ENCODE peak calls at places on chromosomes 3 and 15, in six cellular contexts. X is pons, W is anterior cingulate cortex, V is Peyer's patch, D is GM12865, P is MCF 10A. O is an unnamed sample.

GRCh38 chr15:80780416-80781221 is 1.4 kb downstream of the CEMIP start:
- DNase-seq in X (no peak), W (no peak), V (peak), D (no peak), P (peak), O (peak)

GRCh38 chr3:127697531-127698240 is 24.9 kb downstream of the ABTB1 start:
- DNase-seq in X (peak), W (peak), V (peak), D (peak), P (peak), O (peak)

GRCh38 chr15:68377766-68378165 is 54.2 kb downstream of the ITGA11 start:
- DNase-seq in X (no peak), W (no peak), V (no peak), D (no peak), P (no peak), O (no peak)

GRCh38 chr3:115194461-115194860 is 47.4 kb upstream of the ZBTB20 start:
- DNase-seq in X (no peak), W (no peak), V (no peak), D (no peak), P (no peak), O (no peak)

GRCh38 chr15:69624816-69625215 is 172.2 kb downstream of the RPLP1 start:
- DNase-seq in X (no peak), W (no peak), V (no peak), D (no peak), P (no peak), O (no peak)

GRCh38 chr15:48424076-48424475 is 92.8 kb downstream of the DUT start:
- DNase-seq in X (no peak), W (no peak), V (no peak), D (peak), P (peak), O (no peak)

GRCh38 chr3:185688808-185689207 is 102.7 kb downstream of the SENP2 start:
- DNase-seq in X (no peak), W (no peak), V (no peak), D (no peak), P (peak), O (no peak)

GRCh38 chr3:138848696-138849095 is 14.0 kb upstream of the PIK3CB start:
- DNase-seq in X (no peak), W (no peak), V (no peak), D (no peak), P (no peak), O (no peak)

GRCh38 chr3:34012102-34012461 is 213.7 kb downstream of the PDCD6IP start:
- DNase-seq in X (no peak), W (no peak), V (no peak), D (no peak), P (peak), O (no peak)

GRCh38 chr3:134624537-134625287 is 26.1 kb downstream of the KY start:
- DNase-seq in X (no peak), W (no peak), V (no peak), D (no peak), P (no peak), O (no peak)

GRCh38 chr3:11774296-11774877 is 72.3 kb downstream of the TAMM41 start:
- DNase-seq in X (peak), W (no peak), V (no peak), D (no peak), P (peak), O (peak)

GRCh38 chr15:85639752-85640381 is 154.9 kb downstream of the KLHL25 start:
- DNase-seq in X (no peak), W (no peak), V (no peak), D (no peak), P (peak), O (no peak)

GRCh38 chr3:180142041-180142440 is 105.3 kb upstream of the PEX5L start:
- DNase-seq in X (no peak), W (no peak), V (no peak), D (no peak), P (peak), O (no peak)

GRCh38 chr3:186413615-186414415 is 51.8 kb upstream of the DGKG start:
- DNase-seq in X (peak), W (peak), V (no peak), D (peak), P (peak), O (peak)

GRCh38 chr15:31974855-31975421 is 55.4 kb upstream of the CHRNA7 start:
- DNase-seq in X (peak), W (no peak), V (no peak), D (peak), P (peak), O (no peak)

GRCh38 chr15:64247906-64248541 is 85.2 kb upstream of the PPIB start:
- DNase-seq in X (peak), W (no peak), V (no peak), D (peak), P (peak), O (no peak)

GRCh38 chr3:130395916-130396315 is 50.4 kb downstream of the COL6A5 start:
- DNase-seq in X (no peak), W (no peak), V (no peak), D (no peak), P (peak), O (no peak)

GRCh38 chr3:37996785-37997301 is 6.3 kb downstream of the VILL start:
- DNase-seq in X (peak), W (peak), V (peak), D (peak), P (peak), O (peak)

GRCh38 chr15:80856809-80857377 is 77.7 kb downstream of the CEMIP start:
- DNase-seq in X (peak), W (peak), V (peak), D (no peak), P (peak), O (peak)

GRCh38 chr3:47193871-47194859 is 30.3 kb upstream of the SETD2 start:
- DNase-seq in X (no peak), W (no peak), V (no peak), D (no peak), P (peak), O (no peak)

GRCh38 chr15:70252056-70252935 is 154.6 kb upstream of the TLE3 start:
- DNase-seq in X (no peak), W (no peak), V (no peak), D (no peak), P (no peak), O (no peak)

GRCh38 chr3:13461169-13462124 is 18.7 kb upstream of the HDAC11 start:
- DNase-seq in X (no peak), W (no peak), V (peak), D (peak), P (peak), O (peak)

GRCh38 chr15:74541494-74542191 is 623 bp downstream of the ARID3B start:
- DNase-seq in X (peak), W (no peak), V (peak), D (peak), P (peak), O (peak)

GRCh38 chr3:141410861-141411771 is 42.8 kb downstream of the ZBTB38 start:
- DNase-seq in X (peak), W (no peak), V (no peak), D (peak), P (peak), O (no peak)

GRCh38 chr3:20846081-20846480 is 660.1 kb upstream of the SGO1 start:
- DNase-seq in X (no peak), W (no peak), V (no peak), D (no peak), P (no peak), O (no peak)

GRCh38 chr3:154886437-154886836 is 193.7 kb upstream of the MME start:
- DNase-seq in X (no peak), W (no peak), V (no peak), D (no peak), P (peak), O (no peak)

GRCh38 chr15:60695713-60696522 is 217.0 kb upstream of the ICE2 start:
- DNase-seq in X (no peak), W (no peak), V (no peak), D (peak), P (no peak), O (no peak)

GRCh38 chr3:151439652-151440125 is 21.2 kb downstream of the IGSF10 start:
- DNase-seq in X (peak), W (no peak), V (no peak), D (peak), P (peak), O (no peak)

GRCh38 chr3:159872374-159873109 is 116.1 kb upstream of the IL12A start:
- DNase-seq in X (no peak), W (no peak), V (no peak), D (no peak), P (peak), O (no peak)

O was measured in right lobe of liver.